ENCODE peak calls at places on chromosomes 5 and 9, in five cellular contexts. Z is IMR-90, R is cardiac muscle cell, E is RWPE2, K is HCT116. Y is an unnamed sample. For H3K27me3 and H3K4me1, the result is how much of the 10 kb centered on the place peaks cover.

GRCh38 chr5:76294573-76294972 is 108.5 kb upstream of the IQGAP2 start:
- DNase-seq in Z (no peak), R (no peak), E (no peak), K (no peak), Y (no peak)

GRCh38 chr5:166926098-166926497 is 1365.3 kb upstream of the WWC1 start:
- DNase-seq in Z (no peak), R (no peak), E (no peak), K (no peak), Y (no peak)

GRCh38 chr9:89878687-89879086 is 273.9 kb downstream of the GADD45G start:
- DNase-seq in Z (no peak), R (no peak), E (peak), K (no peak), Y (peak)

GRCh38 chr5:9363026-9363793 is 182.7 kb downstream of the SEMA5A start:
- DNase-seq in Z (no peak), R (peak), E (no peak), K (no peak), Y (no peak)

GRCh38 chr9:18786196-18786595 is 246.8 kb downstream of the SAXO1 start:
- DNase-seq in Z (no peak), R (no peak), E (no peak), K (no peak), Y (no peak)

GRCh38 chr5:127216906-127217675 is 73.5 kb upstream of the MEGF10 start:
- DNase-seq in Z (no peak), R (peak), E (no peak), K (no peak), Y (no peak)

GRCh38 chr5:171435908-171436307 is 16.5 kb downstream of the FGF18 start:
- DNase-seq in Z (no peak), R (no peak), E (no peak), K (no peak), Y (no peak)

GRCh38 chr5:167816354-167816753 is 475.1 kb upstream of the WWC1 start:
- DNase-seq in Z (peak), R (peak), E (peak), K (no peak), Y (no peak)

GRCh38 chr5:1347571-1347970 is 2.7 kb upstream of the CLPTM1L start:
- DNase-seq in Z (no peak), R (no peak), E (no peak), K (no peak), Y (no peak)

GRCh38 chr9:27353405-27354229 is 56.7 kb upstream of the EQTN start:
- DNase-seq in Z (no peak), R (no peak), E (no peak), K (no peak), Y (peak)

GRCh38 chr5:144083185-144083584 is 87.3 kb downstream of the YIPF5 start:
- DNase-seq in Z (peak), R (no peak), E (no peak), K (no peak), Y (no peak)

GRCh38 chr5:139765409-139766217 is 30.0 kb upstream of the PSD2 start:
- DNase-seq in Z (peak), R (peak), E (peak), K (no peak), Y (peak)

GRCh38 chr9:18438300-18438925 is 35.5 kb upstream of the ADAMTSL1 start:
- DNase-seq in Z (peak), R (peak), E (no peak), K (no peak), Y (no peak)

GRCh38 chr5:1002836-1003235 is 5.8 kb upstream of the NKD2 start:
- DNase-seq in Z (no peak), R (no peak), E (no peak), K (no peak), Y (no peak)

GRCh38 chr9:104968025-104968982 is 40.3 kb upstream of the ABCA1 start:
- DNase-seq in Z (peak), R (peak), E (peak), K (peak), Y (peak)

GRCh38 chr9:95268681-95269080 is 48.8 kb downstream of the FANCC start:
- DNase-seq in Z (peak), R (peak), E (no peak), K (peak), Y (peak)

GRCh38 chr5:54884195-54884536 is 101.2 kb downstream of the ESM1 start:
- DNase-seq in Z (no peak), R (no peak), E (no peak), K (no peak), Y (no peak)

GRCh38 chr5:54882841-54883240 is 102.6 kb downstream of the ESM1 start:
- DNase-seq in Z (no peak), R (no peak), E (no peak), K (no peak), Y (no peak)

GRCh38 chr5:54882101-54882500 is 103.3 kb downstream of the ESM1 start:
- DNase-seq in Z (no peak), R (no peak), E (no peak), K (no peak), Y (no peak)

GRCh38 chr5:54885636-54886035 is 99.8 kb downstream of the ESM1 start:
- DNase-seq in Z (no peak), R (no peak), E (no peak), K (no peak), Y (no peak)

DNA sequence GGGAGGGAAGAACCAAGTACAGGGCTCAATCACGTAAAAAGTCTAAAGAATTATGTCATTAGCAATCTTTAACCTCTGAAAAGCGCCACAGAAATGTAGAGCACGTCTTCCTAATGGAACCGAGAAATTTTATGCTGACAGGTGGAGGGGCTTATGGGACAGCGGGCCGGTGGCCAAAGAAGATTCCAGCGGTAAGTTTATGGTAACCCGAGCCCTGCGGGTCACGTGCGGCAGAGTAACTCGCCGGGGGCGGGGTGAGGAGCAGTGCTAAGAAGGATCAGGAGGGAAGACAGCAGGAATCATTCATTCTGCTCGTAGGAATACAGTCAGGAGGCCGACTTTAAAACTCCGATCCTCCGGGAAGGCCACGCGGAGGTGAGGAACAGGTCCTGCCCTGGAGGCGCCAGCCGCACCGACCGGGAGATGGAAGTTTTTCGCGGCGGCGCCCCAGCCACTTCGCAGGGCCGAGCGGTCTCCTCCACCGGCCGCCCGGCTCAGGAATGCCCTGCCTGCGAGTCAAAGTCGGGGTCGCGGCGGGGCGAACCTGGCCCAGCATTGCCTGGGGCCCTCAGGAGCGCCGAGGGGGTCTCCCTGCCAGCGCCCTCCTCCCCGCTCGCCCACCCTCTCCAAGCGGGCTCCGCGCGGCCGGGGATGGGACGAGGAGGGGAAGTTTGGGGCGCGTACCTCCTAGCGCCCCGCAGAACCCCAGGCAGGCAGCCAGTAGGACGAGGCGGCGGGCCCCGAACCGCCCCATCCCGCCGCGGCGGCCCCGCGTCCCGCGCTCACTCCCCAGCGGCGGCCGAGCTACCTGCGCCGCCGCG is 101.8 kb downstream of the ESM1 start:
- DNase-seq in Z (peak), R (peak), E (no peak), K (no peak), Y (no peak)
- H3K27me3 ChIP-seq in Z (under half), R (under half), E (under half), K (under half), Y (under half)

DNA sequence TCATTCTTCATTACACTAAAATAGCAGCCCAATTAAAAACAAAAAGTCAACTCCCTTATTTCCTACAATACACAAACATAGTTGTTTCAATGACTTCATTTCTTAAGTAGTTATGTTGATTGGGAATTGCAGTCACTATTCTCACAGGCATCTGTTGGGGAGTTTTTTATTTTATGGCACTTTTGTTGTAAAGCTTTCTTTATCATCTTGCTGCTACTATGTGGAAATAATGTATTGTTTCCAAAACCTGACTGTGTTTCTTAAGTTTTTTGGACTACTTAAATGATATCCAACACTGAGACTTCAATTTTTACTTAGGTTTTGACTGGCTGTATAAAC is 416.3 kb downstream of the PLK2 start:
- DNase-seq in Z (no peak), R (no peak), E (no peak), K (no peak), Y (no peak)
- H3K4me1 ChIP-seq in Z (under half), R (under half), E (under half), K (under half), Y (under half)

DNA sequence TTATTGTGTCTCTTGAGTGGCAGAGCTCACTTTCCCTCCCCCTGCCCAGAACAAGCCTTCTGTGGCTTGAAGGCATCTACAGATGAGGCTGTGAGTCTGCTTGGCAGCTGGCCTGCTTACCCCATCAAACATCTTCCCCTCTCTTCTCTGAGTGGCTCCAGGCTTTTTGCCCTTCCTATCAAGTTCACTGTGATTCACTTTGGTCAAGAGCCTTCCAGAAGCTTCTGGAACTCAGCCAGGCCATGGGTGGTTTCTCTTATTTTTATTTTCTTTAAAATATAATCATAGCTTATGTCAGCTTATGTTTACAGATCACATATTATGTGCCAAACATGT is 266.9 kb downstream of the SEC61B start:
- DNase-seq in Z (peak), R (peak), E (no peak), K (no peak), Y (no peak)
- H3K27me3 ChIP-seq in Z (under half), R (under half), E (under half), K (under half), Y (under half)

GRCh38 chr5:160379485-160379884 is 9.1 kb upstream of the C1QTNF2 start:
- DNase-seq in Z (no peak), R (no peak), E (no peak), K (no peak), Y (no peak)
- H3K4me1 ChIP-seq in Z (under half), R (under half), E (under half), K (under half), Y (under half)

GRCh38 chr9:121550041-121550440 is 50.4 kb upstream of the GGTA1 start:
- DNase-seq in Z (no peak), R (no peak), E (no peak), K (no peak), Y (no peak)
- H3K27me3 ChIP-seq in Z (under half), R (under half), E (under half), K (under half), Y (under half)

DNA sequence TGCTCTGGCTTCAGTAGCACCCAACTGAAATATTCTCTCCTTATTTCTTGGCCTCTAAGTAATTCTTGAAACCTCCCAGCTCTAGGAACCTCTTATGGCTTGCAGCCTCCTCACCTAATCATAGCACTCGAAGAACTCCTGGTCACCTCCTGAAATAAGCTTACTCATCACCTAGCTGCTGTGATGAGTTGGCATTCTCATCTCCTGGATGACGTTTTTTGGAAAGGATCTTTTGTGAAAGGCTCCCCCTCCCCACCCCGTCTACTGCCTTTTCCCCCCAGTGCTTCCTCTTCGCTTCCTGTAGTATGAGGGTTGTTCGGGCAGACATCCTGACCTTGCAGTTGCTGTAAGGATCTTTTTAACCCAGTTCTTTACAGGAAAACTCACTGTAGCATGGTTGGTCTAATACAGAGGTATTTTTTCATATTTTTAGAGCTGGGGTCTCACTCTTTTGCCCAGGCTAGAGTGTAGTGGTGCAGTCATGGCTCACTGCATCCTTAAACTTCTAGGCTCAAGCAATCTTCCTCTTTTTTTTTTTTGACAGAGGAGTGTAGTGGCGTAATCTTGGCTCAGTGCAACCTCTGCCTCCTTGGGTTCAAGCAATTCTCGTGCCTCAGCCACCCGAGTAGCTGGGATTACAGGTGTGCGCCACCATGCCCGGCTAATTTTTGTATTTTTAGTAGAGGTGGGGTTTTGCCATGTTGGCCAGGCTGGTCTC is 41.8 kb downstream of the ARHGAP26 start:
- DNase-seq in Z (no peak), R (no peak), E (no peak), K (no peak), Y (no peak)
- H3K4me1 ChIP-seq in Z (under half), R (under half), E (under half), K (under half), Y (under half)

Y was measured in BE2C.